ENCODE peak calls at places on chromosomes 13 and 19, in six cellular contexts. One of them, this sample, is unnamed. For H3K9me3, the result is how much of the 10 kb centered on the place peaks cover.

GRCh38 chr19:52602931-52603330 is 32.8 kb downstream of the ZNF701 start:
- DNase-seq in fibroblast of lung: peak
- DNase-seq in thoracic aorta: no peak
- DNase-seq in IMR-90: no peak
- DNase-seq in neural progenitor cell: no peak
- DNase-seq in cardiac muscle cell: no peak
- DNase-seq in this sample: no peak

GRCh38 chr13:92500192-92500591 is 726.4 kb upstream of the GPC6 start:
- DNase-seq in fibroblast of lung: no peak
- DNase-seq in thoracic aorta: no peak
- DNase-seq in IMR-90: no peak
- DNase-seq in neural progenitor cell: peak
- DNase-seq in cardiac muscle cell: no peak
- DNase-seq in this sample: no peak

GRCh38 chr19:47142779-47143178 is 12.1 kb downstream of the SAE1 start:
- DNase-seq in fibroblast of lung: no peak
- DNase-seq in thoracic aorta: no peak
- DNase-seq in IMR-90: no peak
- DNase-seq in neural progenitor cell: no peak
- DNase-seq in cardiac muscle cell: no peak
- DNase-seq in this sample: no peak

GRCh38 chr19:18435848-18436631 is 1.9 kb downstream of the ISYNA1 start:
- DNase-seq in fibroblast of lung: no peak
- DNase-seq in thoracic aorta: no peak
- DNase-seq in IMR-90: no peak
- DNase-seq in neural progenitor cell: no peak
- DNase-seq in cardiac muscle cell: no peak
- DNase-seq in this sample: no peak

GRCh38 chr19:17615889-17616685 is 60.6 kb downstream of the COLGALT1 start:
- DNase-seq in fibroblast of lung: no peak
- DNase-seq in thoracic aorta: no peak
- DNase-seq in IMR-90: no peak
- DNase-seq in neural progenitor cell: peak
- DNase-seq in cardiac muscle cell: no peak
- DNase-seq in this sample: no peak

GRCh38 chr13:50016421-50016820 is 1.2 kb downstream of the KCNRG start:
- DNase-seq in fibroblast of lung: peak
- DNase-seq in thoracic aorta: no peak
- DNase-seq in IMR-90: peak
- DNase-seq in neural progenitor cell: no peak
- DNase-seq in cardiac muscle cell: no peak
- DNase-seq in this sample: no peak

GRCh38 chr19:4866595-4867424 is 657 bp downstream of the PLIN3 start:
- DNase-seq in fibroblast of lung: peak
- DNase-seq in thoracic aorta: no peak
- DNase-seq in IMR-90: peak
- DNase-seq in neural progenitor cell: peak
- DNase-seq in cardiac muscle cell: peak
- DNase-seq in this sample: peak

GRCh38 chr19:17841810-17842662 is 5.7 kb downstream of the JAK3 start:
- DNase-seq in fibroblast of lung: peak
- DNase-seq in thoracic aorta: no peak
- DNase-seq in IMR-90: peak
- DNase-seq in neural progenitor cell: peak
- DNase-seq in cardiac muscle cell: peak
- DNase-seq in this sample: peak

GRCh38 chr19:46821512-46822359 is 28.9 kb downstream of the AP2S1 start:
- DNase-seq in fibroblast of lung: no peak
- DNase-seq in thoracic aorta: no peak
- DNase-seq in IMR-90: no peak
- DNase-seq in neural progenitor cell: peak
- DNase-seq in cardiac muscle cell: no peak
- DNase-seq in this sample: peak

GRCh38 chr19:39162441-39163043 is 34.2 kb upstream of the NCCRP1 start:
- DNase-seq in fibroblast of lung: no peak
- DNase-seq in thoracic aorta: no peak
- DNase-seq in IMR-90: no peak
- DNase-seq in neural progenitor cell: no peak
- DNase-seq in cardiac muscle cell: no peak
- DNase-seq in this sample: no peak

GRCh38 chr19:6378036-6378435 is 2.3 kb upstream of the PSPN start:
- DNase-seq in fibroblast of lung: peak
- DNase-seq in thoracic aorta: no peak
- DNase-seq in IMR-90: peak
- DNase-seq in neural progenitor cell: peak
- DNase-seq in cardiac muscle cell: no peak
- DNase-seq in this sample: no peak

GRCh38 chr19:38061294-38061693 is 154.3 kb downstream of the SIPA1L3 start:
- DNase-seq in fibroblast of lung: peak
- DNase-seq in thoracic aorta: no peak
- DNase-seq in IMR-90: peak
- DNase-seq in neural progenitor cell: no peak
- DNase-seq in cardiac muscle cell: no peak
- DNase-seq in this sample: no peak

GRCh38 chr13:32829676-32830091 is 186.5 kb upstream of the KL start:
- DNase-seq in fibroblast of lung: peak
- DNase-seq in thoracic aorta: no peak
- DNase-seq in IMR-90: peak
- DNase-seq in neural progenitor cell: no peak
- DNase-seq in cardiac muscle cell: no peak
- DNase-seq in this sample: no peak

GRCh38 chr19:29263305-29264080 is 50.5 kb upstream of the UQCRFS1 start:
- DNase-seq in fibroblast of lung: no peak
- DNase-seq in thoracic aorta: no peak
- DNase-seq in IMR-90: peak
- DNase-seq in neural progenitor cell: peak
- DNase-seq in cardiac muscle cell: peak
- DNase-seq in this sample: peak

GRCh38 chr19:29947871-29948270 is 5.8 kb downstream of the URI1 start:
- DNase-seq in fibroblast of lung: no peak
- DNase-seq in thoracic aorta: no peak
- DNase-seq in IMR-90: no peak
- DNase-seq in neural progenitor cell: no peak
- DNase-seq in cardiac muscle cell: no peak
- DNase-seq in this sample: no peak

GRCh38 chr19:19329199-19329598 is 8.6 kb downstream of the MAU2 start:
- DNase-seq in fibroblast of lung: no peak
- DNase-seq in thoracic aorta: no peak
- DNase-seq in IMR-90: no peak
- DNase-seq in neural progenitor cell: no peak
- DNase-seq in cardiac muscle cell: no peak
- DNase-seq in this sample: no peak

GRCh38 chr13:40146586-40147240 is 491.3 kb downstream of the COG6 start:
- DNase-seq in fibroblast of lung: no peak
- DNase-seq in thoracic aorta: no peak
- DNase-seq in IMR-90: no peak
- DNase-seq in neural progenitor cell: no peak
- DNase-seq in cardiac muscle cell: no peak
- DNase-seq in this sample: peak

GRCh38 chr19:10768369-10768768 is 50.5 kb downstream of the DNM2 start:
- DNase-seq in fibroblast of lung: no peak
- DNase-seq in thoracic aorta: no peak
- DNase-seq in IMR-90: no peak
- DNase-seq in neural progenitor cell: no peak
- DNase-seq in cardiac muscle cell: no peak
- DNase-seq in this sample: no peak

GRCh38 chr19:10768936-10769335 is 51.1 kb downstream of the DNM2 start:
- DNase-seq in fibroblast of lung: no peak
- DNase-seq in thoracic aorta: no peak
- DNase-seq in IMR-90: no peak
- DNase-seq in neural progenitor cell: no peak
- DNase-seq in cardiac muscle cell: no peak
- DNase-seq in this sample: no peak

GRCh38 chr19:10767726-10768125 is 49.8 kb downstream of the DNM2 start:
- DNase-seq in fibroblast of lung: no peak
- DNase-seq in thoracic aorta: no peak
- DNase-seq in IMR-90: no peak
- DNase-seq in neural progenitor cell: no peak
- DNase-seq in cardiac muscle cell: no peak
- DNase-seq in this sample: no peak

GRCh38 chr19:10766681-10767201 is 48.9 kb downstream of the DNM2 start:
- DNase-seq in fibroblast of lung: peak
- DNase-seq in thoracic aorta: no peak
- DNase-seq in IMR-90: peak
- DNase-seq in neural progenitor cell: no peak
- DNase-seq in cardiac muscle cell: no peak
- DNase-seq in this sample: no peak

GRCh38 chr19:10769533-10770491 is 51.9 kb downstream of the DNM2 start:
- DNase-seq in fibroblast of lung: no peak
- DNase-seq in thoracic aorta: no peak
- DNase-seq in IMR-90: peak
- DNase-seq in neural progenitor cell: peak
- DNase-seq in cardiac muscle cell: peak
- DNase-seq in this sample: no peak
- TF ChIP-seq CTCF in fibroblast of lung: peak
- TF ChIP-seq CTCF in thoracic aorta: peak
- TF ChIP-seq CTCF in IMR-90: peak
- TF ChIP-seq CTCF in neural progenitor cell: peak
- TF ChIP-seq CTCF in cardiac muscle cell: peak
- TF ChIP-seq CTCF in this sample: peak

GRCh38 chr13:98942485-98942884 is 35.4 kb downstream of the DOCK9 start:
- DNase-seq in fibroblast of lung: no peak
- DNase-seq in thoracic aorta: no peak
- DNase-seq in IMR-90: no peak
- DNase-seq in neural progenitor cell: no peak
- DNase-seq in cardiac muscle cell: no peak
- DNase-seq in this sample: no peak

GRCh38 chr13:98941536-98941935 is 36.3 kb downstream of the DOCK9 start:
- DNase-seq in fibroblast of lung: no peak
- DNase-seq in thoracic aorta: no peak
- DNase-seq in IMR-90: no peak
- DNase-seq in neural progenitor cell: no peak
- DNase-seq in cardiac muscle cell: no peak
- DNase-seq in this sample: no peak

GRCh38 chr13:98939552-98940306 is 38.1 kb downstream of the DOCK9 start:
- DNase-seq in fibroblast of lung: no peak
- DNase-seq in thoracic aorta: no peak
- DNase-seq in IMR-90: no peak
- DNase-seq in neural progenitor cell: no peak
- DNase-seq in cardiac muscle cell: no peak
- DNase-seq in this sample: no peak

GRCh38 chr13:98940325-98940724 is 37.5 kb downstream of the DOCK9 start:
- DNase-seq in fibroblast of lung: no peak
- DNase-seq in thoracic aorta: no peak
- DNase-seq in IMR-90: no peak
- DNase-seq in neural progenitor cell: no peak
- DNase-seq in cardiac muscle cell: no peak
- DNase-seq in this sample: no peak

DNA sequence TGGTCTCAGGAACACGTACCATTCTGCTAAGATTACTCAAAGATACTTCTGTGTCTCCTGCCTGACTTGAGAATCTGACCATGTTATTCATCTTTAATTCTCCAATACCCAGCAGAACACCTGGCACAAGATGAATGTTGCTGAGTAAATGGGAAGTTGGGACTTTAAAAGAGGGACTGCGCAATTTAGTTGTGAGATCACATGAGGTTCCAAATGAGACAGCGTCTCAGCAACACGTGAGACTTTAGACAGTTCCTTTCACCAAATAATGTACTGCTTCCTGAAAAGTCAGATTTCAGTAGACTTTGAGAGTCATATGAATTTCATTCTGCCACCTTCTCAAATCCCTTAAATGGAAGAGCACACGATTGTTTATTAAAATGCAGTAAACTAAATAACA is 36.7 kb downstream of the DOCK9 start:
- DNase-seq in fibroblast of lung: no peak
- DNase-seq in thoracic aorta: no peak
- DNase-seq in IMR-90: no peak
- DNase-seq in neural progenitor cell: no peak
- DNase-seq in cardiac muscle cell: no peak
- DNase-seq in this sample: no peak
- H3K27ac ChIP-seq in fibroblast of lung: no peak
- H3K27ac ChIP-seq in thoracic aorta: no peak
- H3K27ac ChIP-seq in IMR-90: no peak
- H3K27ac ChIP-seq in neural progenitor cell: no peak
- H3K27ac ChIP-seq in cardiac muscle cell: no peak
- H3K27ac ChIP-seq in this sample: no peak

GRCh38 chr19:10871711-10872550 is 578 bp downstream of the CARM1 start:
- DNase-seq in fibroblast of lung: no peak
- DNase-seq in thoracic aorta: no peak
- DNase-seq in IMR-90: no peak
- DNase-seq in neural progenitor cell: peak
- DNase-seq in cardiac muscle cell: peak
- DNase-seq in this sample: no peak
- H3K9me3 ChIP-seq in fibroblast of lung: under half
- H3K9me3 ChIP-seq in thoracic aorta: under half
- H3K9me3 ChIP-seq in IMR-90: under half
- H3K9me3 ChIP-seq in neural progenitor cell: under half
- H3K9me3 ChIP-seq in cardiac muscle cell: under half
- H3K9me3 ChIP-seq in this sample: under half

GRCh38 chr19:44141191-44142013 is at the start of gene ZNF234:
- DNase-seq in fibroblast of lung: peak
- DNase-seq in thoracic aorta: peak
- DNase-seq in IMR-90: peak
- DNase-seq in neural progenitor cell: peak
- DNase-seq in cardiac muscle cell: peak
- DNase-seq in this sample: peak
- TF ChIP-seq CTCF in fibroblast of lung: no peak
- TF ChIP-seq CTCF in thoracic aorta: no peak
- TF ChIP-seq CTCF in IMR-90: peak
- TF ChIP-seq CTCF in neural progenitor cell: peak
- TF ChIP-seq CTCF in cardiac muscle cell: no peak
- TF ChIP-seq CTCF in this sample: no peak

GRCh38 chr19:341386-342127 is 3.0 kb downstream of the MIER2 start:
- DNase-seq in fibroblast of lung: no peak
- DNase-seq in thoracic aorta: no peak
- DNase-seq in IMR-90: no peak
- DNase-seq in neural progenitor cell: no peak
- DNase-seq in cardiac muscle cell: no peak
- DNase-seq in this sample: no peak
- H3K27ac ChIP-seq in fibroblast of lung: no peak
- H3K27ac ChIP-seq in thoracic aorta: no peak
- H3K27ac ChIP-seq in IMR-90: no peak
- H3K27ac ChIP-seq in neural progenitor cell: no peak
- H3K27ac ChIP-seq in cardiac muscle cell: peak
- H3K27ac ChIP-seq in this sample: peak

GRCh38 chr19:22472180-22472637 is 50.1 kb upstream of the ZNF98 start:
- DNase-seq in fibroblast of lung: no peak
- DNase-seq in thoracic aorta: no peak
- DNase-seq in IMR-90: no peak
- DNase-seq in neural progenitor cell: no peak
- DNase-seq in cardiac muscle cell: no peak
- DNase-seq in this sample: no peak
- H3K9me3 ChIP-seq in fibroblast of lung: under half
- H3K9me3 ChIP-seq in thoracic aorta: half or more
- H3K9me3 ChIP-seq in IMR-90: under half
- H3K9me3 ChIP-seq in neural progenitor cell: half or more
- H3K9me3 ChIP-seq in cardiac muscle cell: under half
- H3K9me3 ChIP-seq in this sample: half or more

DNA sequence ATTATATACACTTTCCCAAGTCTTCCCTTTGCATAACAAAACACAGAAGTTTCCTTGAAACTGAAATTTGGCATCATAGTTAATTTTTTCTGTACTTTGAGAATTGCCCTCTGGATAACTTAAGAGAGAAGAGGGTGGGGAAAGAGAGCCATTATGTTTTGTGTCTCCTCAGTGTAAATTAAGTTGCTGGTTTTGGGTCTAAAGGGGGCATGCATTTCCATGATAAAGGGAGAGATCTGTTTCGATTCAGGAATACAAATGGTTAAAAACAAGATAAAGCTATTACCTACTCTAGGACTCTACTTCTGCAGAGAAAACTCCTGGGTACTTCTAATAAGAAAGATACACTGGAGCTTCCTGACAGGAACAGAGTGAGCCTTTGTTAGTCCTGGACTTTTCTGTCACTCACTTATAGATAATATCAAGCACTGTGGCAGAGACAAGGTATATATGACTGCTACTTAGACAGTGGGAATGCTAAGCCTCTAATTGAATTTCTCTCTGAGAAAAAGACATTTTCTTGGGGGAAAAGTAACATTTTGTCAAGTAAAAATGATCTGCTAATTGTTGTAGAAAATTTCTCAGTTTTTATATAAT is 142.8 kb upstream of the PCDH9 start:
- DNase-seq in fibroblast of lung: no peak
- DNase-seq in thoracic aorta: no peak
- DNase-seq in IMR-90: no peak
- DNase-seq in neural progenitor cell: no peak
- DNase-seq in cardiac muscle cell: peak
- DNase-seq in this sample: no peak
- TF ChIP-seq CTCF in fibroblast of lung: no peak
- TF ChIP-seq CTCF in thoracic aorta: no peak
- TF ChIP-seq CTCF in IMR-90: no peak
- TF ChIP-seq CTCF in neural progenitor cell: no peak
- TF ChIP-seq CTCF in cardiac muscle cell: no peak
- TF ChIP-seq CTCF in this sample: no peak